ENCODE peak calls at places on chromosome 1, in four cellular contexts. E is pancreas, N is Panc1, F is NT2/D1. C is an unnamed sample. For H3K9me3, the result is how much of the 10 kb centered on the place peaks cover.

GRCh38 chr1:48073773-48074172 is 76.6 kb upstream of the TRABD2B start:
- DNase-seq in E (no peak), N (no peak), F (no peak), C (no peak)

GRCh38 chr1:41370225-41370624 is 9.0 kb downstream of the FOXO6 start:
- DNase-seq in E (no peak), N (no peak), F (no peak), C (no peak)

GRCh38 chr1:8816306-8816705 is 1.1 kb downstream of the RERE start:
- DNase-seq in E (no peak), N (no peak), F (no peak), C (no peak)

GRCh38 chr1:170078610-170079189 is 4.2 kb upstream of the KIFAP3 start:
- DNase-seq in E (no peak), N (no peak), F (no peak), C (no peak)

GRCh38 chr1:183124259-183124658 is 61.8 kb upstream of the LAMC2 start:
- DNase-seq in E (no peak), N (no peak), F (no peak), C (no peak)

GRCh38 chr1:13746342-13746741 is 46.4 kb downstream of the PRDM2 start:
- DNase-seq in E (no peak), N (no peak), F (no peak), C (no peak)

GRCh38 chr1:116988908-116989307 is 12.7 kb upstream of the CD101 start:
- DNase-seq in E (no peak), N (no peak), F (no peak), C (no peak)

GRCh38 chr1:110196917-110197782 is 13.0 kb upstream of the KCNC4 start:
- DNase-seq in E (no peak), N (no peak), F (peak), C (peak)

GRCh38 chr1:163673076-163673475 is 351.3 kb downstream of the NUF2 start:
- DNase-seq in E (no peak), N (no peak), F (no peak), C (no peak)

GRCh38 chr1:163668472-163668871 is 346.7 kb downstream of the NUF2 start:
- DNase-seq in E (no peak), N (no peak), F (no peak), C (no peak)

GRCh38 chr1:163670980-163671757 is 349.4 kb downstream of the NUF2 start:
- DNase-seq in E (no peak), N (no peak), F (no peak), C (no peak)

GRCh38 chr1:163673756-163674155 is 352.0 kb downstream of the NUF2 start:
- DNase-seq in E (no peak), N (no peak), F (no peak), C (no peak)
- H3K9me3 ChIP-seq in E (under half), N (under half), F (under half), C (under half)

GRCh38 chr1:163744488-163744887 is 422.7 kb downstream of the NUF2 start:
- DNase-seq in E (no peak), N (no peak), F (no peak), C (no peak)
- H3K9me3 ChIP-seq in E (under half), N (under half), F (under half), C (under half)

DNA sequence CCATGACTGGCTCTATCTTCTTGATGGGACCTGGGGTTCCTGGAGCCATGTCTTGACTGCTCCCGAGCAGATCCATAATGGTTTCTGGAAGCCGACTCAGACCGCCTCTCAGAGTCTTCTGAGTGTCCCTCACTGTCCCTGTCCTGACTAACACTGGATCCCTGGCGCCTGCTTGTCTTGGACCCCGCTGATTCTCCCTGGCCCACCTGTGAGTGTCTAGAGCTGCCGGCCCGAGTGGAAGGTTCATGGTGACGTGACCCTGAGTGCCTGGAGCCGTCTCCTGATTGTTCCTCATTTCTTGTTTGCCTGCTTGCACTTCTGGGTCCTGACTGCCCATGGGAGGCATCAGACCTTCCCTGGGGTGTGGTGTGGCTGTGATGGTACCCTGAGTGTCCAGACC is 15.1 kb downstream of the FLG start:
- DNase-seq in E (no peak), N (no peak), F (no peak), C (no peak)
- H3K9me3 ChIP-seq in E (under half), N (under half), F (under half), C (under half)

DNA sequence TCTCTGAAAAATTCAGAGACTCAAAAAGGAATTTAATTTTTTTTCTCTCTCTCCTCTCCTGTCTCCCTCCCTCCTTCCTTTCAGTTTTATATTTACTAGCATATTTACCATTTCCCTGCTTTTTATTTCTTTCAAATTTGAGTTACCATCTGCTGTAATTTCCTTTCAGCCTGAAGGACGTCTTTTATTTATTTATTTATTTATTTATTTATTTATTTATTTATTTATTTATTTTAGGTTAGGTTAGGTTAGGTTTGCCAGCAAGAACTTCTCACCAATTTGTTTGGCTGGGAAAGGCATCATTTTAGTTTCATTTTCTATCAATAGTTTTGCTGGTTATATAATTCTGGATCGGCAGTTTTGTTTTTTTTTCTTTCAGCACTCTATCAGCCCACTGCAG is 231.7 kb upstream of the ZRANB2 start:
- DNase-seq in E (no peak), N (no peak), F (no peak), C (no peak)
- H3K9me3 ChIP-seq in E (under half), N (under half), F (under half), C (under half)